ENCODE peak calls at places on chromosomes 13 and 19, in four cellular contexts. K is heart right ventricle; Q is CD4-positive, alpha-beta memory T cell; E is Peyer's patch. H is an unnamed sample.
A peak's percentile ranks its signal among the peaks of the same experiment; 100 is the strongest.

GRCh38 chr13:40563350-40564125 is 102.9 kb downstream of the FOXO1 start:
- DNase-seq in K (no peak), Q (no peak), E (no peak), H (no peak)

GRCh38 chr19:7658219-7658686 is 10.6 kb upstream of the RETN start:
- DNase-seq in Q (peak; percentile 56), E (peak; percentile 63), K (no peak), H (no peak)

GRCh38 chr19:1102407-1103106 is 1.2 kb upstream of the GPX4 start:
- DNase-seq in Q (no peak), K (no peak), E (no peak), H (peak; percentile 91)

GRCh38 chr13:107941345-107942029 is 273.8 kb downstream of the LIG4 start:
- DNase-seq in K (no peak), Q (no peak), E (no peak), H (no peak)

GRCh38 chr13:30821421-30821820 is 84.7 kb upstream of the MEDAG start:
- DNase-seq in E (no peak), K (no peak), Q (no peak), H (no peak)

GRCh38 chr13:110263906-110264305 is 43.1 kb downstream of the COL4A1 start:
- DNase-seq in K (no peak), E (no peak), Q (no peak), H (peak; percentile 40)

GRCh38 chr13:94323746-94324408 is 155.6 kb downstream of the DCT start:
- DNase-seq in E (peak; percentile 43), K (no peak), Q (peak; percentile 64), H (peak; percentile 52)

GRCh38 chr19:54556194-54556593 is 17.4 kb upstream of the LILRA2 start:
- DNase-seq in Q (no peak), E (no peak), K (no peak), H (no peak)

GRCh38 chr19:57305056-57305455 is 15.2 kb upstream of the ZNF543 start:
- DNase-seq in K (no peak), E (no peak), Q (no peak), H (no peak)

GRCh38 chr13:26022538-26023292 is 29.1 kb downstream of the SHISA2 start:
- DNase-seq in K (peak; percentile 81), E (no peak), Q (no peak), H (no peak)

GRCh38 chr19:661427-662196 is 1.4 kb downstream of the RNF126 start:
- DNase-seq in K (no peak), E (peak; percentile 79), Q (peak; percentile 75), H (peak; percentile 75)

GRCh38 chr13:33761744-33762143 is 56.2 kb upstream of the RFC3 start:
- DNase-seq in K (no peak), E (no peak), Q (no peak), H (no peak)

GRCh38 chr13:33286143-33286542 is 588 bp upstream of the STARD13 start:
- DNase-seq in E (no peak), Q (no peak), K (no peak), H (peak; percentile 58)

GRCh38 chr13:30972888-30973377 is 40.5 kb downstream of the TEX26 start:
- DNase-seq in E (no peak), Q (no peak), K (no peak), H (no peak)

GRCh38 chr19:55253842-55254624 is 4.8 kb downstream of the PPP6R1 start:
- DNase-seq in Q (peak; percentile 76), K (no peak), E (peak; percentile 90), H (peak; percentile 27)

GRCh38 chr19:54928299-54928698 is 19.0 kb downstream of the NLRP7 start:
- DNase-seq in K (no peak), E (no peak), Q (no peak), H (no peak)

GRCh38 chr19:850221-850978 is 1.7 kb upstream of the ELANE start:
- DNase-seq in K (peak; percentile 92), Q (no peak), E (peak; percentile 42), H (peak; percentile 35)

GRCh38 chr19:54062643-54063042 is 1.1 kb downstream of the VSTM1 start:
- DNase-seq in K (no peak), Q (no peak), E (no peak), H (no peak)

GRCh38 chr13:20391597-20392452 is 133.8 kb downstream of the CRYL1 start:
- DNase-seq in Q (no peak), E (no peak), K (no peak), H (no peak)

GRCh38 chr19:24054044-24054935 is 32.7 kb upstream of the ZNF254 start:
- DNase-seq in Q (no peak), K (no peak), E (no peak), H (no peak)

GRCh38 chr19:50922316-50922853 is 11.2 kb upstream of the KLK4 start:
- DNase-seq in E (peak; percentile 72), Q (peak; percentile 64), K (peak; percentile 50), H (peak; percentile 84)

GRCh38 chr19:50925734-50926133 is 14.5 kb upstream of the KLK4 start:
- DNase-seq in Q (no peak), E (no peak), K (no peak), H (no peak)

GRCh38 chr19:50928841-50929240 is 17.6 kb upstream of the KLK4 start:
- DNase-seq in E (no peak), K (no peak), Q (no peak), H (no peak)

GRCh38 chr19:50924576-50924975 is 13.4 kb upstream of the KLK4 start:
- DNase-seq in E (no peak), Q (no peak), K (no peak), H (no peak)

DNA sequence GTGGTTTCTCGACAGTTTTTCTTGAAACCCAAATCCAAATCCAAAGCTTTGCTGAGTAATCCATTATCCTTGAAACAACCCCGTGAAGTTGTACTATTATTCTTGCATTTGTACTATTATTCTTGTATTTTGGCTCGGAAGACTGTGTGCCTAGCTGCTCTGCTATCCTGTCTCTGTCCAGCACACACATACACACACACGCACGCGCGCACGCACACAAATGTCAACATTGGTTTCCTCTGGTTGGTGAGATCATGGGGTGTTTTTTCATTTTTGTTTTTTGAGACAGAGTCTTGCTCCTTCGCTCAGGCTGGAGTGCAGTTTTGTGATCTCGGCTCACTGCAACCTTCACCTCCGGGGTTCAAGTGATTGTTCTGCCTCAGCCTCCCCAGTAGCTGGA is 14.9 kb upstream of the KLK4 start:
- DNase-seq in Q (no peak), K (no peak), E (no peak), H (no peak)
- H3K36me3 ChIP-seq in Q (no peaks in the 10 kb centered on the region), K (no peaks in the 10 kb centered on the region), E (no peaks in the 10 kb centered on the region), H (no peaks in the 10 kb centered on the region)

GRCh38 chr19:49337267-49338022 is 2.2 kb downstream of the CD37 start:
- DNase-seq in Q (no peak), E (peak; percentile 14), K (no peak), H (no peak)
- H3K4me1 ChIP-seq in Q (peaks cover 61% of the 10 kb centered on the region), E (peaks cover 40% of the 10 kb centered on the region), K (peaks cover 27% of the 10 kb centered on the region), H (no peaks in the 10 kb centered on the region)

GRCh38 chr19:4691383-4691782 is 21.2 kb upstream of the MYDGF start:
- DNase-seq in K (no peak), E (no peak), Q (no peak), H (no peak)

GRCh38 chr19:4692275-4693077 is 22.3 kb upstream of the MYDGF start:
- DNase-seq in Q (no peak), K (no peak), E (no peak), H (no peak)

GRCh38 chr19:4688587-4688986 is 18.4 kb upstream of the MYDGF start:
- DNase-seq in E (no peak), Q (no peak), K (no peak), H (no peak)

GRCh38 chr19:4689403-4689802 is 19.3 kb upstream of the MYDGF start:
- DNase-seq in Q (no peak), E (no peak), K (no peak), H (no peak)

DNA sequence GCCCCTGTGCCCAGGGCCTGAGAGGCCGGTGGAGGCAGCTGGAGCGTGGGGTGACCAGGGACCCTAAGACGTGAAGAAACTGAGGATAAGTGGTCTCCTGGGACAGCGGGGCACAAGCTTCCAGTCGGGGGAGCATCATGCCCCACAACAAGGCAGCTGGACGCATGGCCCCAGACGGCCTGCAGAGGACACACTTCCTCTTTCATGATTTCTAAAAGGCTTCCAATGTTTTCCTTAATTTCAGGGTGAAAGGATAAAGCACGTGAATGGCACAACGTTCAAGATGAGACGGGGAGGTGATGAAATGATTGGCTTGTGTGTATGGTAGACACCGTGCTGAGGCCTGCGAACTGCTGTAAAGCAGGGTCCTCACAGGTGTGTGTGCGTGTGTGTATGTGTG is 20.2 kb upstream of the MYDGF start:
- DNase-seq in E (no peak), K (no peak), Q (no peak), H (no peak)
- H3K36me3 ChIP-seq in E (peaks cover 92% of the 10 kb centered on the region), K (peaks cover 96% of the 10 kb centered on the region), Q (peaks cover 52% of the 10 kb centered on the region), H (peaks cover 25% of the 10 kb centered on the region)

GRCh38 chr19:15304140-15304705 is 28.1 kb downstream of the BRD4 start:
- DNase-seq in K (peak; percentile 39), E (no peak), Q (no peak), H (no peak)

GRCh38 chr19:15303105-15303780 is 29.1 kb downstream of the BRD4 start:
- DNase-seq in E (no peak), Q (no peak), K (no peak), H (no peak)

GRCh38 chr19:15300533-15301194 is 31.7 kb downstream of the BRD4 start:
- DNase-seq in E (no peak), K (no peak), Q (no peak), H (no peak)

GRCh38 chr19:15307169-15307568 is 25.2 kb downstream of the BRD4 start:
- DNase-seq in Q (no peak), E (no peak), K (no peak), H (no peak)

DNA sequence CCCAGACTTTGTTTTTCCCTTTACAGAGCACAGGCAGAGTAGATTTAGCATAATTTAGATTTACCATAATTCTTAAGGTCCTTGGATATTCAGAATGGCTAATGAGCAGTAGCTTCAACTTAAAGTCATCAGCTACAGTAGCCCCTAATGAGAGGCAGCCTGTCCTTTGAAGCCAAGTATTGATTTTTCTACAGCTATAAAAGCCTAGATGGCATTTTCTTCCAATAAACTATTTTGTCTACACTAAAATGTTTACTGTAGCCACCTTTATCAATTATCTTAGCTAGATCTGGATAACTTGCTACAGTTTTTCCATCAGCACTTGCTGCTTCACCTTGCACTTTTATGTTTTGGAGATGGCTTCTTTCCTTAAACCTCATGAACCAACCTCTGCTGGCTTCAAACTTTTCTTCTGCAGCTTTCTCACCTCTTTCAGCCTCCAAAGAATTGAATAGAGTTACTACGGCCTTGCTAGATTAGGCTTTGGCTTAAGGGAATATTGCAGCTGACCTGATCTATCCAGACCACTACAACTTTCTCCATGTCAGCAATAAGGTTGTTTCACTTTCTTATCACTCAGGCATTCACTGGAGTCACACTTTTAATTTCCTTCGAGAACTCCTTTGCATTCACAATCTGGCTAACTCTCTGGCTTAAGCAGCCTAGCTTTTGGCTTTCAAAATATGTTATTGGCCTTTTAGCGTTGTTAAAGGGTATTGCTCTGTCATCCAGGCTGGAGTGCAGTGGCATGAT is 26.6 kb downstream of the BRD4 start:
- DNase-seq in E (no peak), K (no peak), Q (no peak), H (no peak)
- H3K4me1 ChIP-seq in E (peaks cover 4% of the 10 kb centered on the region), K (peaks cover 91% of the 10 kb centered on the region), Q (peaks cover 79% of the 10 kb centered on the region), H (no peaks in the 10 kb centered on the region)

H was measured in small intestine.